ENCODE peak calls at places on chromosomes 3 and 15, in ten cellular contexts. T is K562; F is Panc1; L is suprapubic skin; R is psoas muscle; K is cardiac muscle cell; C is transverse colon; Q is AG04450; B is CD8-positive, alpha-beta T cell; A is ovary. H is an unnamed sample.

GRCh38 chr3:72171461-72171860 is 386.5 kb upstream of the PROK2 start:
- DNase-seq in T (no peak), F (no peak), L (no peak), R (no peak), K (peak; percentile 66), C (no peak), Q (no peak), B (no peak), A (peak; percentile 47), H (no peak)

GRCh38 chr15:60822403-60822802 is 343.5 kb upstream of the ICE2 start:
- DNase-seq in T (no peak), F (no peak), L (no peak), R (no peak), K (no peak), C (no peak), Q (no peak), B (no peak), A (no peak), H (no peak)

GRCh38 chr3:73603771-73604171 is 21.0 kb downstream of the PDZRN3 start:
- DNase-seq in T (no peak), F (no peak), L (no peak), R (no peak), K (peak; percentile 43), C (no peak), Q (no peak), B (no peak), A (no peak), H (no peak)

GRCh38 chr15:71599404-71600225 is 210.7 kb upstream of the NR2E3 start:
- DNase-seq in T (no peak), F (no peak), L (no peak), R (no peak), K (peak; percentile 21), C (no peak), Q (no peak), B (no peak), A (peak; percentile 20), H (no peak)

GRCh38 chr15:58087870-58088269 is 22.4 kb upstream of the ALDH1A2 start:
- DNase-seq in T (no peak), F (no peak), L (no peak), R (no peak), K (no peak), C (no peak), Q (no peak), B (no peak), A (no peak), H (no peak)

GRCh38 chr15:80036067-80036466 is 23.4 kb upstream of the ZFAND6 start:
- DNase-seq in T (no peak), F (no peak), L (no peak), R (no peak), K (no peak), C (no peak), Q (no peak), B (no peak), A (no peak), H (no peak)

GRCh38 chr3:9934235-9934621 is 594 bp downstream of the CRELD1 start:
- DNase-seq in T (peak; percentile 61), F (no peak), L (no peak), R (no peak), K (no peak), C (no peak), Q (no peak), B (peak; percentile 54), A (peak; percentile 45), H (no peak)

GRCh38 chr3:4703054-4703480 is 209.9 kb downstream of the ITPR1 start:
- DNase-seq in T (no peak), F (no peak), L (no peak), R (no peak), K (peak; percentile 69), C (no peak), Q (no peak), B (no peak), A (no peak), H (no peak)

GRCh38 chr3:106611841-106612240 is 743.0 kb upstream of the CBLB start:
- DNase-seq in T (no peak), F (no peak), L (no peak), R (no peak), K (peak; percentile 71), C (no peak), Q (no peak), B (no peak), A (no peak), H (no peak)

GRCh38 chr3:31294430-31295149 is 238.1 kb upstream of the STT3B start:
- DNase-seq in T (no peak), F (no peak), L (no peak), R (no peak), K (peak; percentile 16), C (no peak), Q (no peak), B (no peak), A (no peak), H (no peak)

GRCh38 chr15:84840741-84841429 is 23.7 kb downstream of the ALPK3 start:
- DNase-seq in T (no peak), F (peak; percentile 15), L (no peak), R (peak; percentile 80), K (peak; percentile 82), C (peak; percentile 64), Q (no peak), B (no peak), A (no peak), H (no peak)

GRCh38 chr3:10445561-10445960 is 59.8 kb downstream of the ATP2B2 start:
- DNase-seq in T (no peak), F (no peak), L (no peak), R (no peak), K (peak; percentile 5), C (no peak), Q (no peak), B (no peak), A (no peak), H (no peak)

GRCh38 chr3:38623539-38623938 is 25.9 kb downstream of the SCN5A start:
- DNase-seq in T (peak; percentile 44), F (no peak), L (no peak), R (no peak), K (no peak), C (no peak), Q (no peak), B (no peak), A (no peak), H (no peak)

GRCh38 chr15:77734306-77734705 is 101.6 kb upstream of the LINGO1 start:
- DNase-seq in T (peak; percentile 32), F (no peak), L (no peak), R (no peak), K (no peak), C (no peak), Q (no peak), B (no peak), A (no peak), H (no peak)

GRCh38 chr3:171269557-171269956 is 190.6 kb downstream of the TNIK start:
- DNase-seq in T (no peak), F (no peak), L (no peak), R (no peak), K (no peak), C (no peak), Q (no peak), B (no peak), A (no peak), H (no peak)

GRCh38 chr3:123421353-123422174 is 27.3 kb downstream of the ADCY5 start:
- DNase-seq in T (no peak), F (no peak), L (no peak), R (peak; percentile 27), K (peak; percentile 59), C (peak; percentile 50), Q (no peak), B (no peak), A (peak; percentile 71), H (no peak)

GRCh38 chr15:81939604-81940440 is 106.0 kb downstream of the MEX3B start:
- DNase-seq in T (peak; percentile 51), F (peak; percentile 8), L (no peak), R (no peak), K (peak; percentile 56), C (no peak), Q (peak; percentile 24), B (no peak), A (no peak), H (no peak)

GRCh38 chr3:58994746-58995330 is 55.0 kb downstream of the CFAP20DC start:
- DNase-seq in T (peak; percentile 12), F (no peak), L (no peak), R (no peak), K (peak; percentile 81), C (peak; percentile 18), Q (peak; percentile 38), B (peak; percentile 6), A (no peak), H (no peak)

GRCh38 chr3:147881933-147882332 is 472.8 kb downstream of the ZIC1 start:
- DNase-seq in T (no peak), F (no peak), L (no peak), R (no peak), K (no peak), C (no peak), Q (no peak), B (no peak), A (no peak), H (no peak)
- H3K9me3 ChIP-seq in T (peaks cover 2% of the 10 kb centered on the region), F (peaks cover 6% of the 10 kb centered on the region), L (peaks cover 23% of the 10 kb centered on the region), R (no peaks in the 10 kb centered on the region), K (no peaks in the 10 kb centered on the region), C (peaks cover 15% of the 10 kb centered on the region), Q (peaks cover 6% of the 10 kb centered on the region), B (no peaks in the 10 kb centered on the region), A (peaks cover 8% of the 10 kb centered on the region), H (peaks cover 5% of the 10 kb centered on the region)

DNA sequence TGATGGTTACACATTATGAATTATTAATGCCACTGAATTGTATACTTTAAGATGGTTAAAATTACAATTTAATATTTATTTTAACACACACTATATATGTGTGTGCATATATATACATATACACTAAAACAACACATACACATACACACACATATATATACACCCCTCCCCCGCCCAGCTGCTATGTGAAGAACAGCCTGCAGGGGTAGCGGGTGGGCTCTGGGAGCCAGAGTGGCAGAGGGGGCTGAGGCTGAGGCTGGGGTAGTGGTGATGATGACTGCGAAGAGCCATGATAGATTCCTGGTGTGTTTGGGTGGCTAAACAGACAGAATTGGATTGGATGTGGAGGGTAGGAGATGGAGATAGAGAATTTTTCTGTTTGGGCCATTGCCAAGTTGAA is 39.4 kb upstream of the APEH start:
- DNase-seq in T (no peak), F (no peak), L (no peak), R (no peak), K (no peak), C (no peak), Q (no peak), B (no peak), A (no peak), H (no peak)
- TF ChIP-seq CTCF in T (no peak), F (no peak), L (no peak), R (no peak), K (no peak), C (no peak), Q (no peak), B (no peak), A (no peak), H (no peak)

DNA sequence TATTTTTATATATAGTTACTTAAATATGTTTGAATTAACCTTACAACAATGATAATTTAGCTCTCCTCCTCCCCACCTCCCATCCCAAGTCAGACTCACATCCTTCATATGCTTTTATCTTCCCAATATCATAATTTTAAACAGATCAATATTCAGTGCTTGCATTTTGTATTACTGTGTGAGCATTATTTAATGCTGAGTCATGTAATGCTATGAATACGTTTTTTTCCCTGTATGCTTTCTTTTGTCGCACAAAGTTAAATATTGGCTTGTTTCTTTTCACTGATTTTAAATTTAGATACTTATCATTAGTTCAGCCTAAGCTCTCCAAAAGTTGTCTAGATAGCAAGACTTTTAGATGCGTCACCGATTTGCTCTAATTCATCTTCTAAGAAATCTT is 471.6 kb upstream of the SGO1 start:
- DNase-seq in T (no peak), F (no peak), L (no peak), R (no peak), K (no peak), C (no peak), Q (no peak), B (no peak), A (no peak), H (no peak)
- H3K9me3 ChIP-seq in T (no peaks in the 10 kb centered on the region), F (no peaks in the 10 kb centered on the region), L (peaks cover 11% of the 10 kb centered on the region), R (peaks cover 12% of the 10 kb centered on the region), K (no peaks in the 10 kb centered on the region), C (peaks cover 21% of the 10 kb centered on the region), Q (no peaks in the 10 kb centered on the region), B (no peaks in the 10 kb centered on the region), A (no peaks in the 10 kb centered on the region), H (peaks cover under 1% of the 10 kb centered on the region)

GRCh38 chr15:23759964-23760363 is 72.9 kb upstream of the NDN start:
- DNase-seq in T (no peak), F (no peak), L (no peak), R (no peak), K (no peak), C (no peak), Q (no peak), B (no peak), A (no peak), H (no peak)
- TF ChIP-seq CTCF in T (no peak), F (no peak), L (no peak), R (no peak), K (no peak), C (no peak), Q (no peak), B (no peak), A (no peak), H (no peak)

H was measured in RWPE2.